ENCODE peak calls at places on chromosomes 3 and 15, in ten cellular contexts. N, M, O, J, T, G, B, I, R and W are unnamed samples.

GRCh38 chr15:63339836-63340235 is 41.8 kb downstream of the CA12 start:
- DNase-seq in N (no peak), M (no peak), O (no peak), J (no peak), T (no peak), G (no peak), B (no peak), I (no peak), R (no peak), W (no peak)

GRCh38 chr3:69305011-69305410 is 80.9 kb downstream of the FRMD4B start:
- DNase-seq in N (no peak), M (no peak), O (no peak), J (peak), T (peak), G (no peak), B (no peak), I (no peak), R (peak), W (peak)

GRCh38 chr3:44648564-44649229 is at the start of gene ZNF35:
- DNase-seq in N (peak), M (no peak), O (peak), J (peak), T (peak), G (no peak), B (peak), I (peak), R (peak), W (peak)

GRCh38 chr15:63344737-63345390 is 36.8 kb downstream of the CA12 start:
- DNase-seq in N (no peak), M (no peak), O (no peak), J (peak), T (peak), G (no peak), B (no peak), I (no peak), R (peak), W (peak)

GRCh38 chr3:8152826-8153418 is 348.7 kb upstream of the LMCD1 start:
- DNase-seq in N (no peak), M (no peak), O (no peak), J (no peak), T (no peak), G (no peak), B (no peak), I (no peak), R (no peak), W (no peak)

GRCh38 chr3:59654120-59654952 is 604.5 kb upstream of the CFAP20DC start:
- DNase-seq in N (no peak), M (no peak), O (no peak), J (no peak), T (no peak), G (no peak), B (no peak), I (no peak), R (peak), W (no peak)

GRCh38 chr3:121723485-121723884 is 26.1 kb downstream of the GOLGB1 start:
- DNase-seq in N (no peak), M (no peak), O (no peak), J (no peak), T (no peak), G (no peak), B (no peak), I (no peak), R (no peak), W (no peak)

GRCh38 chr3:24185738-24186384 is 240.8 kb downstream of the NR1D2 start:
- DNase-seq in N (peak), M (no peak), O (no peak), J (peak), T (peak), G (peak), B (peak), I (peak), R (peak), W (peak)

GRCh38 chr3:136547293-136547692 is 204.9 kb downstream of the STAG1 start:
- DNase-seq in N (no peak), M (no peak), O (no peak), J (no peak), T (peak), G (no peak), B (no peak), I (no peak), R (peak), W (peak)

GRCh38 chr3:57164217-57164605 is 942 bp downstream of the IL17RD start:
- DNase-seq in N (peak), M (no peak), O (no peak), J (no peak), T (peak), G (no peak), B (peak), I (no peak), R (peak), W (no peak)

GRCh38 chr3:154059798-154060197 is 61.4 kb upstream of the ARHGEF26 start:
- DNase-seq in N (no peak), M (no peak), O (no peak), J (no peak), T (no peak), G (no peak), B (no peak), I (no peak), R (no peak), W (no peak)

GRCh38 chr15:55683366-55683765 is 59.6 kb downstream of the PRTG start:
- DNase-seq in N (no peak), M (no peak), O (no peak), J (no peak), T (no peak), G (no peak), B (no peak), I (no peak), R (peak), W (no peak)

GRCh38 chr15:71777216-71777943 is 33.0 kb upstream of the NR2E3 start:
- DNase-seq in N (no peak), M (no peak), O (no peak), J (no peak), T (no peak), G (no peak), B (no peak), I (no peak), R (no peak), W (no peak)

GRCh38 chr15:85071061-85071460 is 89.4 kb downstream of the PDE8A start:
- DNase-seq in N (no peak), M (no peak), O (no peak), J (no peak), T (no peak), G (no peak), B (no peak), I (no peak), R (no peak), W (no peak)

GRCh38 chr15:64502537-64502936 is 42.2 kb downstream of the ZNF609 start:
- DNase-seq in N (no peak), M (no peak), O (no peak), J (no peak), T (peak), G (no peak), B (no peak), I (no peak), R (peak), W (peak)

GRCh38 chr15:39785139-39785538 is 2.5 kb upstream of the FSIP1 start:
- DNase-seq in N (no peak), M (no peak), O (no peak), J (no peak), T (no peak), G (no peak), B (no peak), I (no peak), R (no peak), W (peak)